ENCODE peak calls at places on chromosomes 12 and 14, in five cellular contexts. T, G, X, R and N are unnamed samples.

GRCh38 chr12:89880695-89881350 is 172.2 kb upstream of the ATP2B1 start:
- DNase-seq in T (peak; percentile 52), G (no peak), R (no peak), X (no peak), N (no peak)

GRCh38 chr14:20350860-20351259 is 7.4 kb downstream of the PARP2 start:
- DNase-seq in X (peak; percentile 9), T (no peak), R (peak; percentile 33), G (no peak), N (peak; percentile 62)

GRCh38 chr14:67569011-67569650 is 30.9 kb downstream of the PIGH start:
- DNase-seq in X (no peak), R (no peak), G (no peak), T (no peak), N (no peak)

GRCh38 chr14:71324767-71325272 is 417.6 kb downstream of the PCNX1 start:
- DNase-seq in R (no peak), G (peak; percentile 6), T (no peak), X (no peak), N (peak; percentile 83)

GRCh38 chr14:60722836-60723217 is 1.3 kb downstream of the SIX4 start:
- DNase-seq in G (no peak), R (peak; percentile 54), X (peak; percentile 6), T (no peak), N (peak; percentile 16)

GRCh38 chr12:109130755-109131521 is 14.6 kb downstream of the ACACB start:
- DNase-seq in X (no peak), R (peak; percentile 49), G (no peak), T (no peak), N (no peak)

GRCh38 chr14:32934891-32935633 is 3.6 kb upstream of the NPAS3 start:
- DNase-seq in T (no peak), X (no peak), R (peak; percentile 25), G (no peak), N (peak; percentile 9)

GRCh38 chr14:77302926-77303325 is 17.8 kb downstream of the POMT2 start:
- DNase-seq in T (no peak), X (peak; percentile 34), R (peak; percentile 80), G (peak; percentile 67), N (peak; percentile 57)

GRCh38 chr14:93787465-93788306 is 599 bp downstream of the PRIMA1 start:
- DNase-seq in G (no peak), R (no peak), X (no peak), T (no peak), N (no peak)